ENCODE peak calls at places on chromosomes 5 and 9, in five cellular contexts. T is HFFc6, U is endodermal cell, J is SIG-M5, E is T-helper 2 cell. N is an unnamed sample.

GRCh38 chr5:89722538-89722937 is 687.0 kb downstream of the CETN3 start:
- DNase-seq in T (no peak), U (no peak), J (no peak), E (no peak), N (no peak)

GRCh38 chr5:112284561-112284960 is 134.5 kb downstream of the EPB41L4A start:
- DNase-seq in T (no peak), U (no peak), J (no peak), E (no peak), N (no peak)

GRCh38 chr9:70406446-70406862 is 8.0 kb downstream of the KLF9 start:
- DNase-seq in T (no peak), U (no peak), J (peak), E (no peak), N (no peak)

GRCh38 chr9:127545196-127546124 is 66.6 kb upstream of the STXBP1 start:
- DNase-seq in T (peak), U (peak), J (no peak), E (no peak), N (peak)

GRCh38 chr5:3394046-3394597 is 201.5 kb upstream of the IRX1 start:
- DNase-seq in T (no peak), U (no peak), J (no peak), E (no peak), N (peak)

GRCh38 chr5:91072891-91073290 is 310.2 kb downstream of the ARRDC3 start:
- DNase-seq in T (peak), U (no peak), J (no peak), E (no peak), N (no peak)

GRCh38 chr9:108168451-108168850 is 678.9 kb upstream of the KLF4 start:
- DNase-seq in T (peak), U (no peak), J (no peak), E (no peak), N (no peak)

GRCh38 chr9:137445275-137445807 is 4.2 kb upstream of the ENTPD8 start:
- DNase-seq in T (peak), U (peak), J (no peak), E (peak), N (no peak)

GRCh38 chr5:30041291-30041690 is 1152.2 kb upstream of the CDH6 start:
- DNase-seq in T (no peak), U (no peak), J (no peak), E (no peak), N (no peak)

GRCh38 chr5:173094012-173094661 is 38.0 kb downstream of the CREBRF start:
- DNase-seq in T (peak), U (no peak), J (no peak), E (no peak), N (no peak)

GRCh38 chr5:109939109-109939682 is 249.5 kb downstream of the MAN2A1 start:
- DNase-seq in T (no peak), U (no peak), J (no peak), E (no peak), N (no peak)

GRCh38 chr9:78210841-78211301 is 25.0 kb upstream of the CEP78 start:
- DNase-seq in T (no peak), U (no peak), J (no peak), E (no peak), N (no peak)

GRCh38 chr5:53779541-53779981 is 219.1 kb downstream of the NDUFS4 start:
- DNase-seq in T (peak), U (no peak), J (no peak), E (no peak), N (no peak)

GRCh38 chr9:32551491-32552049 is 557 bp upstream of the SMIM27 start:
- DNase-seq in T (no peak), U (no peak), J (no peak), E (peak), N (peak)

GRCh38 chr9:129569506-129570449 is 51.1 kb downstream of the C9orf50 start:
- DNase-seq in T (no peak), U (peak), J (no peak), E (no peak), N (peak)

GRCh38 chr5:150180241-150181027 is 9.4 kb upstream of the SLC6A7 start:
- DNase-seq in T (no peak), U (no peak), J (no peak), E (no peak), N (no peak)

N was measured in NCI-H526.